ENCODE peak calls at places on chromosomes 4 and X, in five cellular contexts. Z is fibroblast of the aortic adventitia, V is kidney epithelial cell, R is IMR-90, B is neural progenitor cell. P is an unnamed sample.

GRCh38 chrX:13123857-13124345 is 79.5 kb upstream of the FAM9C start:
- DNase-seq in Z (peak), R (peak), B (no peak), V (no peak), P (peak)

GRCh38 chr4:89365375-89366170 is 58.0 kb upstream of the GPRIN3 start:
- DNase-seq in V (no peak), Z (no peak), B (no peak), R (no peak), P (no peak)

GRCh38 chr4:56757821-56758400 is 63.6 kb downstream of the SPINK2 start:
- DNase-seq in V (peak), B (peak), Z (peak), R (peak), P (peak)

GRCh38 chrX:40094041-40094899 is 3.5 kb downstream of the BCOR start:
- DNase-seq in Z (peak), R (peak), V (no peak), B (peak), P (no peak)

GRCh38 chr4:66506985-66507384 is 836.7 kb upstream of the EPHA5 start:
- DNase-seq in B (no peak), Z (no peak), R (no peak), V (no peak), P (no peak)

GRCh38 chr4:157992038-157992706 is 180.7 kb downstream of the GASK1B start:
- DNase-seq in R (peak), V (no peak), B (peak), Z (peak), P (peak)

GRCh38 chr4:146643812-146644401 is 5.2 kb downstream of the POU4F2 start:
- DNase-seq in B (peak), R (peak), Z (peak), V (peak), P (no peak)

GRCh38 chr4:134628074-134628473 is 426.5 kb upstream of the PABPC4L start:
- DNase-seq in V (no peak), Z (no peak), R (no peak), B (no peak), P (no peak)

GRCh38 chr4:3480528-3481112 is 17.5 kb downstream of the DOK7 start:
- DNase-seq in B (peak), R (peak), V (peak), Z (peak), P (peak)

GRCh38 chr4:48746608-48747374 is 33.3 kb downstream of the FRYL start:
- DNase-seq in R (no peak), Z (no peak), V (no peak), B (no peak), P (no peak)

GRCh38 chrX:54045563-54046228 is 1.4 kb upstream of the PHF8 start:
- DNase-seq in R (no peak), V (no peak), Z (no peak), B (peak), P (no peak)

DNA sequence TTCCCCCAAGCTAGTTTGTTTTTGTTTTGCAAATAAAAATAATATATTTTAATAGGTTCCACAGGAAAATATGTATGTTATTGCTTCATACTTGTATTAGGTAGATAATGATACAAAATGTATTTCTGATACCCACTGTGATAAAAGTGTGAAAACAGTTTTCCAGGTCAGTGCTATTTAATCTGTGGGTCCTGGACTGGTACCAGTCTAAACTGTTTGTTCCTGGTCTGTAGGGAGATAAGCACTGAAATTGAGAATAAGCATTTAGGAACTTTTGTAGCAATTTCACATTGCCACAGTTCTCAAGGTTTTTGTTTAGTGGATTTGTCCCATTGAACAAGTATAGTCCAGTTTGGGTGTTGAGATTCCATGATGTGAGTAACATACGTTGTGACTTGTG is 110.5 kb downstream of the PDLIM5 start:
- DNase-seq in B (no peak), V (no peak), R (no peak), Z (no peak), P (no peak)
- H3K4me3 ChIP-seq in B (no peak), V (no peak), R (no peak), Z (no peak), P (no peak)

DNA sequence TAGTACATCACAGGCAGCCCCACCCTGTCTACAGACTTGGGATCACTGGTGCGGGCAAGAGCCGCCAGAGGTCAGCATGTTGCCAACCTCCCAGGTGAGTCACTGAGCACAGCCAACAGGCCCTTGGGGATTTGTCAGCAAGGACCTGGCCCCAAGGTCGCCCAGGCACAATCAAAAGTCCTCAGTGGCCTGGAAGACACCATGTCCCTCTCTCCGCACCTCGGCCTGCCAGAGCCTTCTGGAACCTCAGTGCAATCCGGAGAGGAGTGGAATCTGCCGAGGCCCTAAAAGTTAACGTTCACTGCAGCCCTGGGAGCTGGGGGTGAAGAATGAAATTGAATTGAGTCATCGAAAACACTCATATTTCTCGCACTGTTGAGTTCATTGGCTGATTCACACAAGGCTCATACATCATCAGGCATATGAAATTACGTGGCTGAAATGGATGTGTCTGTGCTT is 74.3 kb downstream of the WFS1 start:
- DNase-seq in V (peak), B (no peak), R (peak), Z (peak), P (peak)
- TF ChIP-seq CTCF in V (peak), B (peak), R (no peak), Z (peak), P (peak)

GRCh38 chr4:11011249-11011648 is 326.7 kb upstream of the CLNK start:
- DNase-seq in Z (no peak), B (no peak), R (no peak), V (no peak), P (no peak)

GRCh38 chr4:11009281-11009680 is 324.7 kb upstream of the CLNK start:
- DNase-seq in V (no peak), Z (no peak), R (no peak), B (no peak), P (no peak)

GRCh38 chr4:11010624-11011023 is 326.1 kb upstream of the CLNK start:
- DNase-seq in B (no peak), R (no peak), Z (no peak), V (no peak), P (no peak)

GRCh38 chr4:11014199-11014598 is 329.6 kb upstream of the CLNK start:
- DNase-seq in V (no peak), B (no peak), R (no peak), Z (no peak), P (no peak)

DNA sequence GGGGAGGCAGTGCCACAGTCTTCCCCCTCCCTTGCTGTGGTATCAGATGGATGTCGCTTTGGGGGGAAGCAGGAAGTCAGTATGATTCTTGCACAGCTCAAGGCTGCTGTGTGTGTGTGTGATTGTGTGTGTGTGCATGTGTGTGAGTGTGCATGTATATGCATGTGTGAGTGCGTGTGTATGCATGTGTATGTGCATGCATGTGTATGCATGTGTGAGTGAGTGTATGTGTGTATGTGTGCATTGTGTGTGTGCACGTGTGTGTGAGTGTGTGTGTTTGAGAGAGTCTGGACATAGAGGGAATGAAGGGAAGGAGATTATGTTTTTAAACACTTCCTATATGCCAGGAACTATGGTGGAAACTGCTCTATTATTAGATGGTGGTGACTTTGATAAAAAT is 328.7 kb upstream of the CLNK start:
- DNase-seq in R (no peak), B (no peak), V (no peak), Z (no peak), P (no peak)
- H3K4me3 ChIP-seq in R (no peak), B (no peak), V (no peak), Z (no peak), P (no peak)

DNA sequence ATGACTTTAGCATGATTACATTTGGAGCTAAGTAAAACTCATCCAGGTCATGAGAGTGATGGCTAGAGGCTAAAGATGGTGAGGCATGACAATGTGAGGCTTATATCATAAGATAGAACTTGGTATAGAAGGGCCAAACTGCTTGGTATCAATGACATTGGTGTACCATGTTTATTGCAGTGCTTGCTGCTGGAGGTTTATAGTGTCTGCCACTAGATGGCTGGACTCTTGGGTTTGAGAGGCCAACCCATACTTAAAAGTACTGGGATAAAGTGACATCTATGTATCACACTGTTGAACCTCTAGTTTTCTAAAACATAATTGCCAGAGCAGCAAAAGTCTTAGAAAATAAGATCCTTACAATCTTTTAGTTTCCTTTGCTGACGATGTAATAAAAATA is 83.0 kb upstream of the TACR3 start:
- DNase-seq in Z (no peak), R (no peak), B (peak), V (no peak), P (no peak)
- TF ChIP-seq CTCF in Z (no peak), R (no peak), B (peak), V (no peak), P (no peak)

GRCh38 chrX:10098235-10098819 is 58.4 kb upstream of the CLCN4 start:
- DNase-seq in R (no peak), B (no peak), V (no peak), Z (no peak), P (peak)
- H3K4me3 ChIP-seq in R (no peak), B (no peak), V (no peak), Z (no peak), P (peak)

GRCh38 chrX:108699368-108699767 is 37.0 kb downstream of the IRS4 start:
- DNase-seq in R (peak), V (peak), B (peak), Z (peak), P (peak)
- TF ChIP-seq CTCF in R (peak), V (peak), B (peak), Z (peak), P (peak)

DNA sequence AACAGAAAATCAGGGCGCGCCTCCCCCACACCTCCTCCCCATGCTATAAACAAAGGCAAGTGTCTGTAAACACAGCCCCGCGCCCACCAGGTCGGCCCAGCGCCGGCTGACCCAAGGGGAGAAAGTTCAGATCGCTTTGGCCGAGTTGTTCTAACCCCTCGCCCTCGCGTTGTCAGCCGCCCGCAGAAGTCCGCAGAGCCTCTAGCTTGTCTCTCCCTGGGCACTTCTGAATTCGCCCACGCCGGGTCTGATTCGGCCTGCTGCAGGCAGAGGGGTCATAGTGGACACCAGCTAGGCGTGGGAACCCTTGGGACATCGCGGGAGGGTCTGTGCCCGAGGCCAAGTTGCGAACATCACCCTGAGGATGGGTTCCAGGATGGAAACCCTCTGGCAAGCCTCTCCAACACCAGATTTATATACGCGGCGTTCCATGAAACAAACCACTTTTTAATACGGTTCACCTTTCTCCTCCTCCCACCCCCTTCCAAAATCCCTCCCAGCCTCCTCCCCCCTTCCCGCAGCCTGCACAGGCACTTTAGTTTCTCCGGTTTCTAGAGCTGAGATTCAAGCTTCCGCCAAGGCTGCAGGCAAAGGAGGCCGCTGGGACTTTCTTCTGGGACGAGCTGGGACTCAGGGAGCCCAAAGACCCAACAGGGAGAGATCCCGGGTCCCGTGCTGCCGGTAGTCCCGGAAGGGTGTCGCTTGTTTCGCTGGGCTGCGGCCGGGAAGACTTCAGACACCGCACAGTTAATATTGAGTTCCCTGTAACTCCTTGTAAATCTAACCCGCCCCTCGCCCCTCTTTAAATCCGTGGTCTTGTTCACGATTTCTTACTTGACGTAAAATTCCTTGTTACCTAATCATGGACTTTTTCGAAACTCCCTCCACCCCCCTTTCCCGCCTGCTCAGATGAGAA is 4.7 kb downstream of the HAND2 start:
- DNase-seq in B (peak), V (no peak), Z (peak), R (no peak), P (no peak)
- H3K4me3 ChIP-seq in B (no peak), V (no peak), Z (peak), R (no peak), P (no peak)

GRCh38 chrX:29617725-29618124 is 597.6 kb upstream of the MAGEB2 start:
- DNase-seq in V (no peak), Z (peak), B (peak), R (no peak), P (no peak)
- TF ChIP-seq CTCF in V (peak), Z (peak), B (peak), R (peak), P (no peak)

GRCh38 chr4:22094217-22094616 is 145.6 kb upstream of the KCNIP4 start:
- DNase-seq in R (no peak), B (no peak), V (no peak), Z (no peak), P (no peak)
- H3K4me3 ChIP-seq in R (no peak), B (no peak), V (no peak), Z (no peak), P (no peak)

P was measured in AG10803.